ENCODE peak calls at places on chromosomes 12 and 14, in six cellular contexts. M is SJSA1; A is A549; E is A673; J is left ventricle myocardium inferior; N is CD4-positive, alpha-beta memory T cell. O is an unnamed sample. For H3K4me1, the result is how much of the 10 kb centered on the place peaks cover.

GRCh38 chr14:22656226-22656625 is 12.1 kb upstream of the OR6J1 start:
- DNase-seq in M (no peak), A (no peak), E (no peak), J (no peak), N (no peak), O (no peak)

GRCh38 chr12:68375701-68376469 is 43.7 kb upstream of the MDM1 start:
- DNase-seq in M (no peak), A (no peak), E (no peak), J (no peak), N (no peak), O (no peak)

GRCh38 chr12:68771223-68771925 is 25.4 kb downstream of the SLC35E3 start:
- DNase-seq in M (peak), A (no peak), E (no peak), J (no peak), N (no peak), O (no peak)

GRCh38 chr12:24499151-24500146 is 449.5 kb downstream of the BCAT1 start:
- DNase-seq in M (no peak), A (no peak), E (peak), J (no peak), N (no peak), O (no peak)

GRCh38 chr12:76029982-76030377 is 1.6 kb downstream of the PHLDA1 start:
- DNase-seq in M (no peak), A (no peak), E (no peak), J (no peak), N (no peak), O (no peak)

GRCh38 chr14:88775532-88775931 is 17.2 kb downstream of the EML5 start:
- DNase-seq in M (no peak), A (no peak), E (no peak), J (no peak), N (no peak), O (no peak)

GRCh38 chr12:105783983-105784947 is 354.5 kb downstream of the NUAK1 start:
- DNase-seq in M (no peak), A (no peak), E (no peak), J (no peak), N (no peak), O (peak)

GRCh38 chr14:32202468-32202865 is 602 bp downstream of the RNU6-8 start:
- DNase-seq in M (no peak), A (no peak), E (peak), J (no peak), N (no peak), O (no peak)

GRCh38 chr12:24909667-24910066 is 39.2 kb downstream of the BCAT1 start:
- DNase-seq in M (peak), A (no peak), E (no peak), J (peak), N (no peak), O (no peak)

GRCh38 chr14:32458720-32459119 is 129.6 kb downstream of the AKAP6 start:
- DNase-seq in M (no peak), A (no peak), E (no peak), J (no peak), N (no peak), O (no peak)

GRCh38 chr14:93976477-93977057 is at the start of gene ASB2:
- DNase-seq in M (peak), A (no peak), E (no peak), J (no peak), N (no peak), O (no peak)

GRCh38 chr14:72701232-72701555 is 192.7 kb downstream of the DPF3 start:
- DNase-seq in M (no peak), A (no peak), E (no peak), J (no peak), N (no peak), O (no peak)

GRCh38 chr14:22898302-22898894 is 15.4 kb downstream of the REM2 start:
- DNase-seq in M (no peak), A (no peak), E (no peak), J (no peak), N (no peak), O (no peak)

GRCh38 chr12:21433525-21433924 is 3.9 kb upstream of the PYROXD1 start:
- DNase-seq in M (no peak), A (no peak), E (no peak), J (no peak), N (no peak), O (no peak)

GRCh38 chr14:38536376-38537038 is 280.6 kb upstream of the CLEC14A start:
- DNase-seq in M (no peak), A (no peak), E (peak), J (no peak), N (no peak), O (no peak)

GRCh38 chr14:103885509-103885932 is 38.1 kb upstream of the PPP1R13B start:
- DNase-seq in M (no peak), A (no peak), E (no peak), J (no peak), N (no peak), O (no peak)

GRCh38 chr14:94994245-94994644 is 163.1 kb downstream of the DICER1 start:
- DNase-seq in M (no peak), A (no peak), E (no peak), J (no peak), N (no peak), O (no peak)
- H3K4me1 ChIP-seq in M (under half), A (under half), E (under half), J (under half), N (under half), O (under half)

DNA sequence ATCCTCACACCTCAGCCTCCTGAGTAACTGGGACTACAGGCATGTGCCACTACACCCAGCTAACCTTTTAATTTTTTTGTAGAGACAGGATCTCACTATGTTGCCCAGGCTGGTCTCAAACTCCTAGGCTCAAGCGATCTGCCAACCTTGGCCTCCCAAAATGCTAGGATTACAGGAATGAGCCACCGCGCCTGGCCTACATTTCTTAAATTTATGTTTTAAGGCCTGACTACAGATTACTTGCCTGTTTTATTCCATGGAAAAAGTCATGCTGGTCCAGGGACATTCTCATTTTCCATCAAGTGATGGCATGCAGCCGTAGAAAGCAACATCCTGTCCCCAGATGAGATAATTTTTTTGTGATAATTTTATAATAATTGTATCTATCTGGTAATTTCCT is 6.1 kb downstream of the CD9 start:
- DNase-seq in M (no peak), A (no peak), E (no peak), J (no peak), N (no peak), O (no peak)
- H3K4me1 ChIP-seq in M (half or more), A (under half), E (under half), J (half or more), N (under half), O (under half)

GRCh38 chr12:57147641-57147944 is 174 bp upstream of the LRP1-AS start:
- DNase-seq in M (no peak), A (no peak), E (no peak), J (no peak), N (no peak), O (no peak)

GRCh38 chr12:57145460-57146059 is 1.9 kb downstream of the LRP1-AS start:
- DNase-seq in M (no peak), A (no peak), E (no peak), J (no peak), N (no peak), O (no peak)

GRCh38 chr12:57146925-57147640 is at the start of gene LRP1-AS:
- DNase-seq in M (no peak), A (no peak), E (no peak), J (no peak), N (no peak), O (no peak)

GRCh38 chr12:57148469-57149308 is 1.3 kb upstream of the LRP1-AS start:
- DNase-seq in M (no peak), A (no peak), E (no peak), J (peak), N (no peak), O (no peak)

DNA sequence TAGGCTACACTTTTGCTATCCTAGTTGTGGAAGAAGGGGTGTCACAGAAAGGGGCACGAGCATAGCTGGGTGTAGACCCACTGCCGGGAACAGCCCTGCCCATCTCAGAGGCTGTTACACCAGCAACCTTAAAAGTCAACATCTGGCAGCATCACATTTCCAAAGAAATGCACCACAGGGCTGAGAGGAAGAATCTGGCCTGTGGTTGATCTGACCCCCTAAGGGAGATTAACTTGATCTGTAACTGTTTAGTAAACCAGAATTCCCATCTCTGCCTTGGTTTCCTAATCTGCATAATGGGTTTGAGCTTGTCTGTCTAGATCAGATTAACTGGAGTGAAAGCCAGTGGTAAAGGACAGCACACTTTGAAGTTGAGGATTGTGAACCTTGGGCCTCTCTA is 1.3 kb downstream of the LRP1-AS start:
- DNase-seq in M (no peak), A (no peak), E (no peak), J (no peak), N (no peak), O (no peak)
- H3K4me1 ChIP-seq in M (under half), A (under half), E (under half), J (half or more), N (under half), O (under half)

GRCh38 chr12:11658796-11659195 is 9.3 kb downstream of the ETV6 start:
- DNase-seq in M (peak), A (no peak), E (peak), J (no peak), N (no peak), O (no peak)

GRCh38 chr12:11654338-11654737 is 4.9 kb downstream of the ETV6 start:
- DNase-seq in M (no peak), A (no peak), E (no peak), J (no peak), N (no peak), O (no peak)

GRCh38 chr12:11656550-11656949 is 7.1 kb downstream of the ETV6 start:
- DNase-seq in M (no peak), A (no peak), E (no peak), J (no peak), N (no peak), O (no peak)

GRCh38 chr12:11660624-11661023 is 11.2 kb downstream of the ETV6 start:
- DNase-seq in M (no peak), A (no peak), E (no peak), J (no peak), N (no peak), O (no peak)

DNA sequence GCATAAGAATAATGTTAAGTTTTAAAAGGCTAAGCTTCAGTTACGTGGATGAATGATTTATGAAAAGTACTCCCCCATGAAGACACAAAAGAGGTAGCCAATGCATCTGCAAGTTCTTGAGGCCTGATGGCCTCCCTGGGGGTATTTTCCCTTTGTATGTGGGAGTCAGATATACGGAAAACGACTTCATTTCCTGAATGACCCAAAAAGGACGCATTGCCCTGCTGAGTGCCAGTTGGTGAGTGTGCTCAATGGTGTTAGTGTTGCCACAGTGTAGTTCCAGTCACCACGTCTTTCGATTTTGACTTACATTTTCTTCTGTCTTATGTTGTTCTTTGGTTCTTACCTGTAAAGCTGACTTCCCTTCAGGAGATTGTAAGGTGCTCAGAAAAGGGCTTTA is 8.0 kb downstream of the ETV6 start:
- DNase-seq in M (no peak), A (no peak), E (peak), J (no peak), N (no peak), O (no peak)
- H3K4me1 ChIP-seq in M (half or more), A (under half), E (under half), J (half or more), N (half or more), O (under half)

GRCh38 chr12:12786716-12787601 is 1.5 kb downstream of the APOLD1 start:
- DNase-seq in M (peak), A (peak), E (peak), J (peak), N (peak), O (peak)
- H3K4me1 ChIP-seq in M (under half), A (under half), E (under half), J (half or more), N (under half), O (under half)

GRCh38 chr12:29732211-29732992 is 51.3 kb downstream of the TMTC1 start:
- DNase-seq in M (no peak), A (no peak), E (no peak), J (no peak), N (no peak), O (no peak)
- H3K4me1 ChIP-seq in M (under half), A (under half), E (under half), J (half or more), N (under half), O (under half)